ENCODE peak calls at places on chromosomes 16 and 17, in four cellular contexts. Y is H9, T is IMR-90, O is H1. P is an unnamed sample. For H3K4me1, the result is how much of the 10 kb centered on the place peaks cover.

GRCh38 chr17:35242158-35242804 is 591 bp upstream of the SLFN5 start:
- DNase-seq in T (peak), Y (peak), O (peak), P (peak)

GRCh38 chr17:15412606-15413005 is 54.8 kb downstream of the CDRT4 start:
- DNase-seq in O (no peak), Y (no peak), T (no peak), P (no peak)

GRCh38 chr17:12982224-12982623 is 35.6 kb downstream of the ELAC2 start:
- DNase-seq in O (no peak), Y (no peak), T (no peak), P (no peak)

GRCh38 chr16:68332411-68333121 is 21.7 kb downstream of the PRMT7 start:
- DNase-seq in O (no peak), T (peak), Y (no peak), P (peak)

GRCh38 chr17:63445571-63446217 is 412 bp downstream of the CYB561 start:
- DNase-seq in T (no peak), Y (peak), O (peak), P (peak)

GRCh38 chr16:17544785-17545184 is 74.0 kb upstream of the XYLT1 start:
- DNase-seq in Y (peak), T (no peak), O (peak), P (peak)

GRCh38 chr16:27168790-27169189 is 34.5 kb upstream of the KDM8 start:
- DNase-seq in O (no peak), T (no peak), Y (no peak), P (no peak)

GRCh38 chr17:13010959-13011358 is 6.9 kb downstream of the ELAC2 start:
- DNase-seq in O (no peak), Y (no peak), T (no peak), P (no peak)

GRCh38 chr17:18356624-18357023 is 6.7 kb downstream of the SHMT1 start:
- DNase-seq in O (no peak), Y (no peak), T (peak), P (no peak)

GRCh38 chr16:68088130-68088972 is 3.2 kb downstream of the NFATC3 start:
- DNase-seq in O (no peak), T (no peak), Y (no peak), P (no peak)

GRCh38 chr17:79034931-79035485 is 11.0 kb downstream of the C1QTNF1 start:
- DNase-seq in Y (no peak), O (no peak), T (no peak), P (no peak)

GRCh38 chr17:17141860-17142552 is 64.1 kb downstream of the PLD6 start:
- DNase-seq in O (peak), Y (peak), T (peak), P (peak)

GRCh38 chr17:67601897-67602296 is 115.8 kb upstream of the NOL11 start:
- DNase-seq in T (no peak), O (no peak), Y (no peak), P (no peak)

GRCh38 chr17:21129023-21129681 is 2.4 kb downstream of the DHRS7B start:
- DNase-seq in T (peak), Y (no peak), O (no peak), P (no peak)

GRCh38 chr17:76791053-76791980 is 53.4 kb downstream of the MFSD11 start:
- DNase-seq in T (peak), O (no peak), Y (no peak), P (no peak)

GRCh38 chr17:61395409-61395982 is 4.1 kb upstream of the TBX2 start:
- DNase-seq in T (no peak), Y (peak), O (peak), P (no peak)

GRCh38 chr16:57749101-57749692 is 13.6 kb downstream of the KATNB1 start:
- DNase-seq in O (no peak), T (no peak), Y (no peak), P (no peak)
- H3K4me1 ChIP-seq in O (under half), T (under half), Y (under half), P (under half)

DNA sequence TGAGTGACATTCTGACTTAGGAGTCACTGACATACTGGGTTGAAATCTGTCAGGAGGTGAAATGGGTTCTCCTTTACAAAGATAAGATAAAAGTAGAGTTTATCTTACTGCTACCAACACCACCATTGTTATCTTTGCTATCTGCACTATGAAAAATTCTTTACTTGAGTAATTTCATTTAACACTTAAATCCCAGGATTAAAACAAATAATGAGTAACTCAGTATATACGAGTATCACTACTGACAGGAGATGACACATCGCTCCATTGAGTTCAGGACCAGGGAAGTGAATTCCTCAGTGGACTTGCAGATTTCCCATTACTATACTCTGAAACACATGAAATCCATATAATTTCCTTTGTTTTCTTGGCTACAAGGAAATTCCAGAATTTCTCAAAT is 242.1 kb upstream of the NLRP1 start:
- DNase-seq in O (no peak), T (peak), Y (no peak), P (peak)
- H3K18ac ChIP-seq in O (no peak), T (no peak), Y (no peak), P (no peak)

GRCh38 chr17:41407226-41407625 is 9.8 kb upstream of the KRT31 start:
- DNase-seq in T (no peak), O (no peak), Y (no peak), P (no peak)
- H3K56ac ChIP-seq in T (no peak), O (no peak), Y (no peak), P (no peak)

GRCh38 chr17:58337126-58337599 is 8.6 kb upstream of the TSPOAP1 start:
- DNase-seq in Y (peak), O (no peak), T (peak), P (peak)

GRCh38 chr17:58336456-58337094 is 8.0 kb upstream of the TSPOAP1 start:
- DNase-seq in Y (peak), O (no peak), T (peak), P (no peak)

GRCh38 chr17:58335061-58335731 is 6.6 kb upstream of the TSPOAP1 start:
- DNase-seq in T (no peak), Y (peak), O (no peak), P (no peak)

GRCh38 chr17:58334661-58335060 is 6.1 kb upstream of the TSPOAP1 start:
- DNase-seq in O (no peak), T (no peak), Y (no peak), P (no peak)

DNA sequence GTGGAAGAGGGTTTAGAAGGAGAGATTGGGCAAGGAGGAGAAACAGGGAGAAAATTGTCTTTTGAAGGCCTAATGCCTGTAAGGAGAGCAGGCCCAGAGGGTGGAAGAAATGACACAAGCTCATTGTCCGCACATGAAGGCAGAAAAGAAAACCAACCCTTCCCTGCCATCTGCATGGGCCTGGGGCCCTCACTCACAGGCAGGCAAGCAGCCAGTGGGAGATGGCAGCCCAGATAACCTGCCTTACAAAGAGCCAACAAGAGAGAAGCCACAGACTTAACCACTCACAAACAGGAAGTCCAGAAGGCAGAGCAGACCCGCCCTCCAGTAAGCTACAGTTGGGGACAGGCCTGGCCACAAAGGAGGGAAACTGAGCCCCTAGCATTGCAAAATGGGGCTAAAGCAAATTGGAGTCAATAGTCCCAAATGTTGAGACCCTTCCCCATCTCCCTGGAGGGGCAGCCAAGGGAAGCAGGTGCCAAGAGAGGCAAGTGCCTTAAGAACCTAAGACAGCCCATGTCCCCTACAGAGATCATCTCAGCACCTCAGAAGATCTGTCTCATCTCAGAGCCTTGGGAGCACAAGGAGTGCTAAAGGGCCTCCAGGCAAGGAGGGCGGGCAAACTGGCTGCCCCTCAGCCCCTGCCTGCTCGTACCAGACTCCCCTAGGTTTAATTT is 7.3 kb upstream of the TSPOAP1 start:
- DNase-seq in O (no peak), Y (no peak), T (no peak), P (peak)
- H3K4me1 ChIP-seq in O (under half), Y (under half), T (under half), P (under half)

GRCh38 chr16:30697264-30698138 is 1.5 kb upstream of the SRCAP start:
- DNase-seq in Y (no peak), T (peak), O (no peak), P (no peak)

GRCh38 chr16:30699615-30700099 is 686 bp downstream of the SRCAP start:
- DNase-seq in Y (no peak), T (no peak), O (no peak), P (peak)

GRCh38 chr16:30700491-30700890 is 1.5 kb downstream of the SRCAP start:
- DNase-seq in Y (no peak), O (no peak), T (peak), P (peak)

GRCh38 chr16:30698139-30698815 is 694 bp upstream of the SRCAP start:
- DNase-seq in T (peak), O (peak), Y (peak), P (peak)

DNA sequence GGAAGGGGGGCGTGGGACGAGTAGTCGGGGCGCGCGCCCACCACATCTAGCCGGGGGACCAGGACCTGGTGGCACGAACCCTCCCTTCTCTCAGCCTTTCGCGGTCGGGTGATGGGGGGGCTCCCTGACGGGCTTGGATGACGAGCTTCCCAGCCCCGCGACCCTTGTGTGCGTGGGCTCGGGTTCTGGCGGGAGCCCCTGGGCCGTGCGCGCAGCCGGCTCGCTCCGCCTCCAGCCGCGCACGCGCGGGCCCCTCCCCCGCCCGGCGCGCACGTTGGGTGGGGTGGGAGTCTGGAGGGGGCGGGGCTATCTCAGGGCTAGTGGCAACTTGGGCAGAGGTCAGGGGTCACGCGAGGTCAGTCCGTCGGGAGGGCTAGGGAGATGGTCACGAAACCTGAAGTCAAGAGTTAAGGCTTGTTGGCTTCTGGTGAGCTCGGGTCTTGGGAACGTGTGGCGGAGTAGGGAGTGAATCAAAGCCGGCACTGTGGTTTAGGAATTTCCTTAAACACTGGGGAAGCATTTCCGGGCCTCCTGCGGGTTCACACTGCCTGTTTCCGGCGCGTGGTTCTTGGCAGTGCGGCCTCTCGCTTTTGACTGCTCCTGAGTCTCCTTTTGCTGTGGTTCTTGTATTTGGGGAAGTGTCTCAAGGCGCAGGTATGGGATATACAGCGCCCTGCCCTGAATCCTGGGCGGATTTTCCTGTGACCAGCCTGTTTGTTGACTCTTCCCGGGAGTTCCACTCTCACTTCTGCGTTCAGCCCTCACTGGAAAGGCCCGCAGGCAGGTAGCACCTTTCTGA is at the start of gene SRCAP:
- DNase-seq in O (peak), T (peak), Y (peak), P (peak)
- H3K18ac ChIP-seq in O (peak), T (peak), Y (peak), P (peak)

GRCh38 chr17:69457603-69458002 is 43.1 kb downstream of the MAP2K6 start:
- DNase-seq in T (no peak), Y (no peak), O (no peak), P (no peak)

GRCh38 chr17:69466451-69466850 is 52.0 kb downstream of the MAP2K6 start:
- DNase-seq in O (no peak), Y (peak), T (no peak), P (peak)

GRCh38 chr17:69460963-69461922 is 46.7 kb downstream of the MAP2K6 start:
- DNase-seq in Y (no peak), T (no peak), O (no peak), P (no peak)

GRCh38 chr17:69462882-69463281 is 48.4 kb downstream of the MAP2K6 start:
- DNase-seq in T (no peak), O (no peak), Y (no peak), P (peak)

DNA sequence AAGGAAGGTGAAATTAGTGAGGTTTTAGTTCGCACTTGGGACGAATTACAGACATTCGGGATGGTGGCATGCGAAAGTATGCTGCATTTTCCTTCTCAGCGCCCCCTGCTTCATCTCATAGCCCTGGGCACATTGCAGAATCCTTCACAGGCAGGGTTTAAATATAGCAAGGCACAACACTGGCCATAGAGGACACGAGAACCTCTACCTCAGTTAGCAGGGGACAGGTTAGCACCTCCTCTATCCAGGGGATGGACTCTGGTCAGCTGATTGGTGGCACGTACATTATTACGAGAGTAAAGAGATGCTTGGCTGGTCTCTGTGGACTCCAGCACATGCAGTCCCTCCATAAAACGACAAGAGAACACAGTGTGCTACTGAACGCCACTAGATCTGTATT is 47.5 kb downstream of the MAP2K6 start:
- DNase-seq in Y (no peak), T (no peak), O (no peak), P (no peak)
- H3K56ac ChIP-seq in Y (no peak), T (no peak), O (no peak), P (peak)

GRCh38 chr16:14013571-14014283 is 57.4 kb upstream of the MRTFB start:
- DNase-seq in O (no peak), Y (no peak), T (peak), P (peak)
- H3K4me1 ChIP-seq in O (under half), Y (under half), T (under half), P (under half)

P was measured in mesendoderm.